ENCODE peak calls at places on chromosomes 4 and X, in four cellular contexts. G is left lung, A is psoas muscle, K is dorsolateral prefrontal cortex. N is an unnamed sample.
A peak's percentile ranks its signal among the peaks of the same experiment; 100 is the strongest.

GRCh38 chrX:118632862-118633261 is 94.5 kb upstream of the IL13RA1 start:
- DNase-seq in G (no peak), A (no peak), K (no peak), N (no peak)

GRCh38 chr4:161522031-161522430 is 641.8 kb downstream of the FSTL5 start:
- DNase-seq in G (no peak), A (no peak), K (no peak), N (no peak)

GRCh38 chr4:140653718-140654515 is 85.2 kb upstream of the UCP1 start:
- DNase-seq in G (no peak), A (no peak), K (no peak), N (no peak)

GRCh38 chr4:123386608-123387007 is 10.0 kb upstream of the SPRY1 start:
- DNase-seq in G (no peak), A (no peak), K (no peak), N (no peak)

GRCh38 chrX:153886915-153887314 is 942 bp upstream of the L1CAM start:
- DNase-seq in G (no peak), A (peak; percentile 36), K (no peak), N (no peak)

GRCh38 chr4:184267673-184268573 is 50.2 kb upstream of the ENPP6 start:
- DNase-seq in G (peak; percentile 82), A (no peak), K (peak; percentile 36), N (no peak)

GRCh38 chr4:38089961-38090360 is 129.8 kb downstream of the PTTG2 start:
- DNase-seq in G (no peak), A (no peak), K (no peak), N (no peak)

GRCh38 chr4:3376266-3376665 is 65.5 kb upstream of the HGFAC start:
- DNase-seq in G (peak; percentile 52), A (no peak), K (no peak), N (no peak)

GRCh38 chrX:153560000-153560399 is 38.9 kb downstream of the CCNQ start:
- DNase-seq in G (no peak), A (peak; percentile 70), K (no peak), N (no peak)

GRCh38 chr4:176999943-177000543 is 207.3 kb upstream of the VEGFC start:
- DNase-seq in G (no peak), A (no peak), K (no peak), N (no peak)

GRCh38 chr4:24856586-24856985 is 56.3 kb downstream of the CCDC149 start:
- DNase-seq in G (no peak), A (no peak), K (no peak), N (no peak)

GRCh38 chr4:154186888-154187287 is 304.7 kb downstream of the DCHS2 start:
- DNase-seq in G (no peak), A (no peak), K (no peak), N (no peak)

GRCh38 chr4:102007959-102008425 is 217.5 kb downstream of the BANK1 start:
- DNase-seq in G (no peak), A (no peak), K (no peak), N (no peak)

GRCh38 chr4:102625232-102625930 is 124.2 kb downstream of the NFKB1 start:
- DNase-seq in G (no peak), A (no peak), K (no peak), N (no peak)

GRCh38 chrX:3663576-3664290 is 49.7 kb downstream of the PRKX start:
- DNase-seq in G (no peak), A (peak; percentile 52), K (no peak), N (no peak)

GRCh38 chrX:105462191-105462590 is 241.7 kb upstream of the TEX13A start:
- DNase-seq in G (no peak), A (no peak), K (no peak), N (no peak)

GRCh38 chr4:15882675-15883086 is 55.9 kb downstream of the FGFBP1 start:
- DNase-seq in G (no peak), A (peak; percentile 57), K (no peak), N (no peak)

GRCh38 chr4:186780291-186781031 is 56.8 kb upstream of the FAT1 start:
- DNase-seq in G (no peak), A (no peak), K (no peak), N (no peak)

DNA sequence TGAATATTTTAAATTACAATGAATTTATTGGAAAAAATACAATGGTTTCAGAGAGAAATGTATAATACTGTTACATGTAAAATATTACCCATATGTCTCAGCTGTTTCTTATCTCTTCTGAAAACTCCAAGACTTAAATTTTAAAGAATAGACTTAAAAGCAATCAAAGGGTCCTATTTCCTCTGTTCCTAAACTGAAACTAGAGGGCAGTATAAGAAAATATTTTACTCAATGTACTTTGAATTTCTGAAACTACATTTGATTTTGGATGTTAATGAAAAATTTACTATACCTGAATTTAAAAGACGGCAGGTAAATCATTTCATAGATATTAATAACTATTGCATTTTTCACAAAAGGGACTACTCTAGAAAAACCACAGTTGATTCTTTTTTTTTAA is 200.2 kb downstream of the LRBA start:
- DNase-seq in G (no peak), A (no peak), K (no peak), N (no peak)
- TF ChIP-seq CTCF in G (no peak), A (no peak), K (no peak), N (no peak)

DNA sequence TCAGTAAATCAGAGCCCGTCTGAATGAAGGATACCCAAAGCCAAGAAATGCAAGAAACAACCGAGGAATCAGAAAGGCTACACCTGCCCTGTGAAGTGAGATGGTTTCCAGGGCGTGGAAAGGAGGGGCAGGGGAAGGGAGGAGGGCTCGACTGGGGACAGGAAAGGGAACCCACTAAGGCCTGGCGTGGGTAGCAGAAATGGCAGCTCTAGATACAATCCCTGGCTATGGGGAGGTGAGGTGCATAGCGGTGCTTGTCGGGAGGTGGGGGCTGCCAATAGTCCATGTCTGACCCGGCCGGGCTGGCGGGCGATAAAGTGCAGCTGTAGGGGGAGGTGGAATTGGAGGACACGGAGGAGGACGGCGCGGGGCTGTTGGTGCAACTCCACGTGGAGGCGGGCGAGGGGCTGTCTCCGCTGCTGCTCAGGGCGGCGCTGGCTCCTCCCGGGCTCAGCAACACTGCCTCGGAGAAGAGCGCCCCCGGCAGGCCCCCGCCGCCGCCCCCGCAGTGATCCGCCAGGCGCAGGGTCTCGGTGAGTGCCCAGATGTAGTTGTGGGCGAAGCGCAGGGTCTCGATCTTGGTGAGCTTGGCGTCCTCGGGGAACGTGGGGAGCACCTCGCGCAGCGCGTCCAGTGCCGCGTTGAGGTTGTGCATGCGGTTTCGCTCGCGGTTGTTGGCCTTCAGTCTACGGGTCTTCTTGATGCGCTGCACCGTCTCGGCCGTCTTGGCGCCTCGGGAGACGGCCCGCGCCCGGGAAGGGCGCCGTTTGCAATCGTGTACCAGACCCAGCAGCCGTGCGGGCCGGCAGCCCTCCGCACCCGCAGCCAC is 1.3 kb downstream of the NEUROG2 start:
- DNase-seq in G (peak; percentile 80), A (no peak), K (no peak), N (no peak)
- TF ChIP-seq CTCF in G (no peak), A (no peak), K (no peak), N (no peak)

GRCh38 chr4:57190651-57191481 is 80.7 kb upstream of the IGFBP7 start:
- DNase-seq in G (no peak), A (no peak), K (no peak), N (no peak)
- TF ChIP-seq CTCF in G (peak; percentile 50), A (peak; percentile 36), K (peak; percentile 25), N (peak; percentile 51)

GRCh38 chr4:829761-830655 is 4.1 kb upstream of the CPLX1 start:
- DNase-seq in G (peak; percentile 69), A (peak; percentile 42), K (no peak), N (no peak)

GRCh38 chr4:829291-829690 is 3.4 kb upstream of the CPLX1 start:
- DNase-seq in G (peak; percentile 45), A (peak; percentile 22), K (no peak), N (no peak)

GRCh38 chr4:827209-828081 is 1.5 kb upstream of the CPLX1 start:
- DNase-seq in G (peak; percentile 54), A (peak; percentile 37), K (no peak), N (no peak)

GRCh38 chr4:826508-827208 is 729 bp upstream of the CPLX1 start:
- DNase-seq in G (peak; percentile 77), A (peak; percentile 46), K (no peak), N (no peak)

DNA sequence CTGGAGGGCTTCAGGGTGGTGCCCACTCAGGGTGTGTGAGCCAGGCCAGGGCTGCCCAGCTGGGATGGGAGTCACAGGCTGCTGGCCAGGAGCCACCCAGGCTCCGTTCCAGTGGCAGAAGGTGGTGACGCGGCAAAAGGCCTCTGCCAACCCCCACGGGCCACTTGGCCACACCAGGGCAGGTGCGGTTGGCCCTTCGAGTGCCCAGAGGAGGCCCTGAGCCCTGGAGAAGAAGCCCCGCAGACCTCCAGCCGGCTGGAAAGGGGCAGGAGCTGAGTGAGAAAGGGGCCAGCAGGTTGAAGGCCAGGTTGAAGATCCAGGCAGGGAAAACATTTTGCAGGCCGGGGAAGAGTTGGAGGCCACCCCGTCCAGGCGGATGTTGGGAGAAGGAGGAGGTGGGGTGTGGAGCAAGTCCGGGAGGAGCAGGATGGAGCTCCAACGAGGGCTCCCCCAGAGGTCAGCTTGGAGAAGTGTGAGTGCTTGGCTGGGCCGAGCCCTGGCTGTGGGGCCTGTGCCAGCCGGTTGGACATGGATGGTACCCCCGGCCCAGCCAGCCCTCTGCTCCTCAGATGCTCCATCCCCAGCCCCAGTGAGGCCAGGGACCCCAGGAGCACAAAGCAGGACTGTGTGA is 2.8 kb upstream of the CPLX1 start:
- DNase-seq in G (peak; percentile 71), A (peak; percentile 44), K (no peak), N (no peak)
- TF ChIP-seq CTCF in G (no peak), A (no peak), K (no peak), N (no peak)

DNA sequence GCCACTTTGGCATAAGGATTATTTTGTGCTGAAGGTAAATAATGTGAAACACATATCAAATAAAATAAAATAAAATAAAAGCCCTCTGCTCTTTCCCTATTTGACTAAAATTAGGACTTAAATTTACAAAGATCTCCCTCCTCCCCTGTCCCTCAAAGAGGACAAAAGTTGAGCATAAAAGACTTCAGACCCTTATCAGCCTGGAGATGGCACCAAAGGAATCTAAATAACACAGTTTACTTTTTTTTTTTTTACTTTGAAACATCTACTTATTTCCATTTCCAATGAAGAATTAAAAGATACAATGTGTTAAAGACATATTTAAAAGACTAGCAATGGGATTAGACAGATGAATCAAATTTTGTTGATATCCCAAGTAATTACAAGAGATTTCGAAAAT is 89.7 kb downstream of the EPHA5 start:
- DNase-seq in G (no peak), A (no peak), K (no peak), N (no peak)
- TF ChIP-seq CTCF in G (no peak), A (no peak), K (no peak), N (no peak)

N was measured in mesothelial cell of epicardium.